ENCODE peak calls at places on chromosomes 12 and 14, in six cellular contexts. V is AG04449; M is lower leg skin; J is fibroblast of mammary gland; K is CD8-positive, alpha-beta T cell; X is neural progenitor cell. Y is an unnamed sample.

GRCh38 chr12:108305520-108305919 is 33.6 kb downstream of the CMKLR1 start:
- DNase-seq in M (peak; percentile 91), K (no peak), V (peak; percentile 45), J (peak; percentile 93), X (no peak), Y (no peak)

GRCh38 chr14:69979882-69980281 is 100.7 kb downstream of the SMOC1 start:
- DNase-seq in V (no peak), M (no peak), J (no peak), K (no peak), X (no peak), Y (no peak)

GRCh38 chr12:130715150-130715995 is 726 bp downstream of the RIMBP2 start:
- DNase-seq in M (no peak), K (no peak), X (peak; percentile 57), J (no peak), V (no peak), Y (no peak)

GRCh38 chr14:103346286-103346685 is 12.2 kb downstream of the EIF5 start:
- DNase-seq in V (no peak), M (no peak), J (peak; percentile 33), K (no peak), X (no peak), Y (no peak)

GRCh38 chr12:6612247-6612646 is 5.1 kb upstream of the CHD4 start:
- DNase-seq in V (no peak), M (no peak), J (no peak), X (no peak), K (peak; percentile 55), Y (no peak)

GRCh38 chr14:23076785-23077408 is 18.0 kb downstream of the ACIN1 start:
- DNase-seq in X (peak; percentile 52), M (no peak), V (no peak), J (peak; percentile 58), K (no peak), Y (no peak)

GRCh38 chr14:99675951-99676350 is 8.1 kb upstream of the CYP46A1 start:
- DNase-seq in J (no peak), V (no peak), X (no peak), M (no peak), K (no peak), Y (no peak)

GRCh38 chr12:14696265-14696741 is at the start of gene GUCY2C:
- DNase-seq in K (no peak), X (no peak), V (no peak), J (no peak), M (no peak), Y (no peak)

GRCh38 chr12:1890810-1891209 is 27.6 kb downstream of the CACNA2D4 start:
- DNase-seq in V (no peak), J (no peak), M (no peak), K (no peak), X (no peak), Y (no peak)

GRCh38 chr12:65740873-65741600 is 83.2 kb upstream of the HMGA2 start:
- DNase-seq in X (peak; percentile 92), J (peak; percentile 66), M (peak; percentile 56), K (peak; percentile 56), V (no peak), Y (peak; percentile 92)

GRCh38 chr12:119061208-119061796 is 80.0 kb downstream of the SRRM4 start:
- DNase-seq in K (no peak), X (peak; percentile 89), M (peak; percentile 14), J (peak; percentile 17), V (no peak), Y (peak; percentile 14)

GRCh38 chr12:131851741-131852550 is 23.8 kb downstream of the MMP17 start:
- DNase-seq in V (no peak), M (no peak), X (no peak), J (no peak), K (no peak), Y (no peak)

GRCh38 chr14:72781476-72782181 is 112.3 kb downstream of the DPF3 start:
- DNase-seq in J (peak; percentile 67), V (peak; percentile 51), K (no peak), M (no peak), X (no peak), Y (no peak)

GRCh38 chr12:75665216-75665615 is 153.8 kb upstream of the KRR1 start:
- DNase-seq in M (no peak), K (no peak), J (no peak), X (no peak), V (no peak), Y (no peak)

GRCh38 chr14:97264516-97265230 is 467.5 kb downstream of the VRK1 start:
- DNase-seq in X (no peak), M (no peak), J (no peak), K (no peak), V (no peak), Y (no peak)

GRCh38 chr12:89236748-89237428 is 115.4 kb downstream of the DUSP6 start:
- DNase-seq in M (no peak), K (no peak), J (peak; percentile 63), X (no peak), V (peak; percentile 21), Y (no peak)

GRCh38 chr14:92973265-92973797 is 50.4 kb downstream of the CHGA start:
- DNase-seq in V (no peak), K (no peak), X (peak; percentile 77), M (peak; percentile 63), J (peak; percentile 95), Y (no peak)

GRCh38 chr14:94102768-94103482 is 7.6 kb upstream of the IFI27 start:
- DNase-seq in V (no peak), M (no peak), K (no peak), X (no peak), J (no peak), Y (no peak)

GRCh38 chr12:17588968-17589367 is 501.0 kb downstream of the RERGL start:
- DNase-seq in J (peak; percentile 2), K (no peak), X (peak; percentile 73), M (no peak), V (no peak), Y (no peak)

GRCh38 chr12:127108360-127109215 is 1158.4 kb upstream of the TMEM132C start:
- DNase-seq in V (no peak), X (peak; percentile 74), K (no peak), M (peak; percentile 29), J (peak; percentile 74), Y (peak; percentile 17)

GRCh38 chr12:48980389-48980952 is 2.3 kb downstream of the WNT1 start:
- DNase-seq in V (no peak), X (peak; percentile 70), K (peak; percentile 43), M (no peak), J (no peak), Y (peak; percentile 56)
- TF ChIP-seq CTCF in V (peak; percentile 26), X (peak; percentile 40), K (no peak), M (no peak), J (no peak), Y (peak; percentile 26)

DNA sequence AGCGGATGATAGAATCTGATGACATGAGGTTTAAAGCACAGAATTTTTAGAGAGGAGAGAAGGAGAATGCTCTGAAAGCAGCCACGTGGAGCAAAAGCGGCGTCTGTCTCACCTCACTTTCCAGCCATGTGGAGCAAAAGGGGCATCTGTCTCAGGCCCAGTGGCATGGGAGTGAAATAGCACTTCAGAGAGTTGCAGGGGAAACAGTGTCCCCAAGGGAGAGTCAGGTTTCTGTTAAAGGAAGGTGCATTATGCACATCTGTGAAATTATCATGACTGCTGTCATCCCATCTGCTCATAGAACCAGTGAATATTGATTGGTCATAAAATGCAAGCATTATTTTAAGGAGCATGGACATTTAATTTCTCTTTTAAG is 123.9 kb downstream of the BICD1 start:
- DNase-seq in J (no peak), M (no peak), V (no peak), X (no peak), K (no peak), Y (no peak)
- TF ChIP-seq CTCF in J (no peak), M (no peak), V (no peak), X (no peak), K (no peak), Y (no peak)

DNA sequence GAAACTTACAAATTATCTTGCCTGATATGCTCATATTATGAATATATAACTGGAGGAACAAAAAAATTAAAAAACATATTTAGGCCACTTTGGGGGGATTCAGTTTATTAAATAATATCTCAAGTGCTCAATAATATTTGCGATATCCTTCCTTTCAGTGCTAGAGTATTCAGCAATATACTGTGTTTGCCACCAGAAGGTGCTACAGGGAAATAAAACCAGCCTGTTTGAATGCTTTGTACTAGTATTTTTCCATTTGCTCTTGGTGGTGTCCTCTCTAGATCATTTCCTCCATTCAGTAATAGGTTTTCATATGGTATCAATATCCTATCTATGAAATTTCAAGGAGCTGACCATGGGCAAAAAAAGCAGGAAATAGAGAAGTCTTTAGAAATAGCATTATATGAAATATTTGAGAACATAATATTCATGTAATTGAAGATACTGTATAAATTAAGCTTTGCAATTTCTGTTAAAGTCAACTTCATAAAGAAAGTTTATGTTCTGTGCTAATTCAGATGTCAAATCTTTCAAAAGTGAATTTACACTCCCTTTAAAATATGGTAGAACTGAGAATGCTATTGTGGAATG is 106.2 kb upstream of the NAV3 start:
- DNase-seq in V (no peak), J (peak; percentile 69), K (no peak), X (peak; percentile 43), M (no peak), Y (no peak)
- TF ChIP-seq CTCF in V (peak; percentile 61), J (peak; percentile 89), K (no peak), X (peak; percentile 81), M (no peak), Y (peak; percentile 76)

GRCh38 chr14:85702191-85702590 is 172.2 kb downstream of the FLRT2 start:
- DNase-seq in K (no peak), V (no peak), M (no peak), J (peak; percentile 3), X (no peak), Y (no peak)
- TF ChIP-seq CTCF in K (no peak), V (no peak), M (no peak), J (peak; percentile 11), X (no peak), Y (no peak)

DNA sequence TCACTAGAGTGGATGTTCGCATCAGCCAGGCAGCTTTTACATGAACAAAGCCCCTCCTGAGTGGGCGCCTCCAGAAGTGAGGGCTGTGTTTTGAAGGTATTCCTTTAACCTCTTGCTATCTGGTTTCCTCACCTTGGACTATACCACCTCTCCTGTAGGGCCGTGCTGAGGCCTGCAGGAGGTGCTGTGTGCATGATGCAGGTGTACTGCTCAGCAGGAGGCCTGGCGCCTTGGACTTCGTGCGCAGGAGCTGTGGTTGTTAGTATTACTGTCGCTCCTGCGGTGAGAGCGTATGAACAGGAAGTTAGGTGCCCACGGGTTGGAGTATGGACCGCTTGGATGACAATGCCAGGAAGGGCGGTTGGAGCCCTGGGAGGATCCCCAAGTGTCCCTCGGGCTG is 130.7 kb downstream of the TSPAN9 start:
- DNase-seq in K (no peak), M (no peak), V (no peak), X (peak; percentile 57), J (no peak), Y (no peak)
- TF ChIP-seq CTCF in K (no peak), M (no peak), V (no peak), X (peak; percentile 54), J (peak; percentile 14), Y (peak; percentile 38)

Y was measured in GM13977.